ENCODE peak calls at places on chromosomes 7 and 10, in four cellular contexts. V is iris pigment epithelial cell; N is activated CD8-positive, alpha-beta memory T cell treated with anti-CD3 and anti-CD28 coated beads for 4 hours; F is GM23338. A is an unnamed sample.

GRCh38 chr10:17673517-17674051 is 29.6 kb downstream of the STAM start:
- DNase-seq in V (peak; percentile 97), N (no peak), F (peak; percentile 85), A (no peak)

GRCh38 chr10:62811159-62811875 is 4.8 kb downstream of the EGR2 start:
- DNase-seq in V (no peak), N (peak; percentile 52), F (no peak), A (peak; percentile 77)

GRCh38 chr10:130747946-130748345 is 563.6 kb downstream of the TCERG1L start:
- DNase-seq in V (no peak), N (no peak), F (no peak), A (no peak)

GRCh38 chr7:157368955-157369354 is 32.2 kb downstream of the DNAJB6 start:
- DNase-seq in V (no peak), N (no peak), F (no peak), A (no peak)

GRCh38 chr10:78604721-78605120 is 464.0 kb upstream of the ZMIZ1 start:
- DNase-seq in V (no peak), N (no peak), F (no peak), A (no peak)

GRCh38 chr7:95324396-95324795 is at the start of gene PON1:
- DNase-seq in V (no peak), N (no peak), F (peak; percentile 69), A (no peak)

GRCh38 chr7:132656846-132657776 is 80.8 kb upstream of the PLXNA4 start:
- DNase-seq in V (peak; percentile 8), N (no peak), F (peak; percentile 61), A (peak; percentile 16)

GRCh38 chr7:24825931-24826661 is 68.8 kb upstream of the GSDME start:
- DNase-seq in V (peak; percentile 83), N (no peak), F (peak; percentile 53), A (peak; percentile 7)

GRCh38 chr10:129854181-129854580 is 109.9 kb downstream of the EBF3 start:
- DNase-seq in V (no peak), N (no peak), F (no peak), A (no peak)

GRCh38 chr7:115475774-115476407 is 554.0 kb downstream of the MDFIC start:
- DNase-seq in V (no peak), N (no peak), F (peak; percentile 68), A (no peak)